ENCODE peak calls at places on chromosomes 1 and 21, in eight cellular contexts. U, W, Y, G, B, Q, D and A are unnamed samples.

GRCh38 chr1:222600274-222600673 is 10.5 kb upstream of the TAF1A start:
- DNase-seq in G (no peak), W (peak; percentile 33), Y (no peak), D (no peak), Q (no peak), U (no peak), B (no peak), A (no peak)

GRCh38 chr1:31905681-31906080 is 32.5 kb downstream of the PTP4A2 start:
- DNase-seq in Q (no peak), G (no peak), U (no peak), Y (no peak), W (no peak), D (no peak), B (no peak), A (no peak)

GRCh38 chr1:111739984-111740765 is 980 bp upstream of the INKA2 start:
- DNase-seq in U (peak; percentile 52), Y (no peak), D (no peak), B (peak; percentile 85), W (peak; percentile 56), Q (peak; percentile 91), G (peak; percentile 60), A (peak; percentile 83)

GRCh38 chr21:37580690-37581089 is 214.1 kb downstream of the DYRK1A start:
- DNase-seq in G (no peak), Q (no peak), W (no peak), D (no peak), Y (no peak), B (no peak), U (no peak), A (no peak)

GRCh38 chr1:40360631-40361030 is 12.9 kb upstream of the SMAP2 start:
- DNase-seq in W (no peak), Y (no peak), D (no peak), Q (no peak), B (no peak), G (no peak), U (no peak), A (no peak)

GRCh38 chr21:34073032-34073748 is at the start of the genes MRPS6 and SLC5A3:
- DNase-seq in B (peak; percentile 88), D (peak; percentile 57), U (peak; percentile 81), G (peak; percentile 62), Y (peak; percentile 67), Q (peak; percentile 89), W (peak; percentile 79), A (peak; percentile 88)

GRCh38 chr1:178810585-178810984 is 60.3 kb downstream of the ANGPTL1 start:
- DNase-seq in Q (no peak), G (no peak), U (no peak), W (no peak), Y (no peak), D (no peak), B (no peak), A (no peak)

GRCh38 chr21:40255665-40256064 is 388.4 kb downstream of the PCP4 start:
- DNase-seq in W (no peak), U (no peak), Q (no peak), D (no peak), B (no peak), G (no peak), Y (no peak), A (no peak)

GRCh38 chr1:14945132-14946010 is 208.2 kb upstream of the TMEM51 start:
- DNase-seq in Q (peak; percentile 83), G (peak; percentile 89), U (peak; percentile 90), Y (no peak), D (no peak), W (peak; percentile 55), B (no peak), A (no peak)

GRCh38 chr1:27604579-27605299 is 795 bp upstream of the AHDC1 start:
- DNase-seq in D (no peak), B (no peak), G (no peak), U (no peak), W (no peak), Y (no peak), Q (no peak), A (no peak)

GRCh38 chr1:28010979-28011378 is 51.2 kb downstream of the XKR8 start:
- DNase-seq in U (peak; percentile 58), D (no peak), Y (no peak), B (no peak), Q (no peak), W (no peak), G (no peak), A (no peak)

GRCh38 chr1:245370175-245370825 is 215.5 kb downstream of the KIF26B start:
- DNase-seq in B (no peak), Q (no peak), D (no peak), U (no peak), G (no peak), Y (no peak), W (no peak), A (no peak)

GRCh38 chr1:64866689-64867088 is 99.7 kb downstream of the JAK1 start:
- DNase-seq in G (no peak), Y (no peak), W (no peak), Q (no peak), D (no peak), B (no peak), U (peak; percentile 43), A (no peak)

GRCh38 chr1:81452693-81453344 is 347.9 kb upstream of the ADGRL2 start:
- DNase-seq in Q (no peak), B (no peak), D (no peak), U (peak; percentile 8), G (peak; percentile 2), Y (no peak), W (no peak), A (no peak)

GRCh38 chr1:3456449-3456963 is 2.0 kb downstream of the ARHGEF16 start:
- DNase-seq in Q (no peak), G (no peak), D (no peak), Y (no peak), W (no peak), B (no peak), U (no peak), A (no peak)

GRCh38 chr1:119713538-119714456 is 2.1 kb downstream of the PHGDH start:
- DNase-seq in U (peak; percentile 24), G (peak; percentile 22), Q (no peak), D (no peak), W (no peak), Y (no peak), B (peak; percentile 45), A (no peak)

GRCh38 chr1:14143777-14144176 is 443.8 kb downstream of the PRDM2 start:
- DNase-seq in Y (no peak), U (no peak), B (no peak), D (no peak), G (no peak), W (no peak), Q (no peak), A (no peak)

GRCh38 chr1:92482404-92482664 is 4.4 kb downstream of the GFI1 start:
- DNase-seq in U (no peak), Y (no peak), W (no peak), B (peak; percentile 45), G (no peak), D (no peak), Q (no peak), A (no peak)

GRCh38 chr1:229440821-229441537 is 7.1 kb upstream of the ACTA1 start:
- DNase-seq in Q (no peak), G (peak; percentile 85), B (no peak), W (no peak), U (peak; percentile 90), D (no peak), Y (no peak), A (no peak)

GRCh38 chr1:198913667-198914066 is 274.8 kb downstream of the PTPRC start:
- DNase-seq in D (no peak), Q (no peak), B (no peak), G (no peak), U (peak; percentile 78), W (no peak), Y (no peak), A (no peak)

GRCh38 chr1:234771642-234772344 is 161.8 kb upstream of the IRF2BP2 start:
- DNase-seq in Q (no peak), G (no peak), Y (no peak), D (no peak), W (no peak), U (no peak), B (no peak), A (peak; percentile 45)

GRCh38 chr1:157781048-157781447 is 4.1 kb upstream of the FCRL2 start:
- DNase-seq in Y (no peak), W (no peak), Q (no peak), U (no peak), G (no peak), D (no peak), B (no peak), A (no peak)

GRCh38 chr1:23619299-23620188 is 60.2 kb upstream of the ID3 start:
- DNase-seq in G (peak; percentile 13), Y (peak; percentile 90), D (peak; percentile 82), Q (no peak), W (peak; percentile 25), U (peak; percentile 13), B (no peak), A (no peak)

GRCh38 chr1:221327954-221328353 is 413.9 kb downstream of the DUSP10 start:
- DNase-seq in Q (no peak), W (no peak), D (no peak), Y (no peak), B (no peak), G (no peak), U (no peak), A (no peak)

GRCh38 chr1:20481158-20481617 is 4.8 kb downstream of the CAMK2N1 start:
- DNase-seq in G (no peak), W (no peak), Q (no peak), Y (no peak), B (no peak), D (no peak), U (peak; percentile 31), A (no peak)

GRCh38 chr21:45433301-45433700 is 28.3 kb downstream of the COL18A1 start:
- DNase-seq in Y (no peak), B (no peak), W (no peak), D (no peak), Q (no peak), G (no peak), U (no peak), A (no peak)
- H3K27ac ChIP-seq in Y (no peak overlapping the region), B (no peak overlapping the region), W (peak overlapping the region; percentile 61), D (no peak overlapping the region), Q (peak overlapping the region; percentile 98), G (peak overlapping the region; percentile 9), U (peak overlapping the region; percentile 62), A (no peak overlapping the region)

GRCh38 chr21:41775152-41775472 is 8.3 kb upstream of the RIPK4 start:
- DNase-seq in Y (no peak), G (no peak), W (no peak), U (no peak), Q (no peak), D (no peak), B (no peak), A (no peak)
- H3K27me3 ChIP-seq in Y (peaks cover 56% of the 10 kb centered on the region), G (peaks cover 34% of the 10 kb centered on the region), W (no peaks in the 10 kb centered on the region), U (peaks cover 76% of the 10 kb centered on the region), Q (no peaks in the 10 kb centered on the region), D (peaks cover 23% of the 10 kb centered on the region), B (peaks cover 56% of the 10 kb centered on the region), A (peaks cover 42% of the 10 kb centered on the region)

DNA sequence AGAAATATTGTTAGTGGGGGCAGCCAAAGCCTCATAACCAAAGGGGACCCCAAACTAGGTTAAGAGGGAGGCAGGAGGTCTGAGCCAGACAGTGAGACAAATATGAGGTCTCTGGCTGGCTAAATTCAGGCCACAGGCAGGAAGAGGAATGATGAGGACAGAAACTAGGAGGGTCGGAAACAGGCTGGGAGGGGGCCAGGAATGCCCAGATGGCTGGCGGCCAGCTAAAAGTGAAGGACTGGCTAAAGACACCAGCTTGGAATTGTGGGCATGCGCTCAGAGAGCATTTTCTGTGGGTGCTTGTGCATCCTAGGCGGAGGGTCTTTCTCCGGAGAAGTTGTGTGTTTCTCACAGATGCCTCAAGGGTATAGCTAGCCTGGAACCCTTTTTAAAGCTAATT is 77.0 kb downstream of the PGM1 start:
- DNase-seq in D (no peak), W (no peak), Q (no peak), G (no peak), U (no peak), B (no peak), Y (no peak), A (no peak)
- H3K27ac ChIP-seq in D (no peak overlapping the region), W (no peak overlapping the region), Q (no peak overlapping the region), G (no peak overlapping the region), U (no peak overlapping the region), B (no peak overlapping the region), Y (no peak overlapping the region), A (peak overlapping the region; percentile 32)

GRCh38 chr1:5311634-5312298 is 657.4 kb downstream of the AJAP1 start:
- DNase-seq in U (no peak), Q (no peak), D (no peak), Y (no peak), B (peak; percentile 59), G (no peak), W (no peak), A (no peak)
- H3K27me3 ChIP-seq in U (no peaks in the 10 kb centered on the region), Q (peaks cover 20% of the 10 kb centered on the region), D (no peaks in the 10 kb centered on the region), Y (no peaks in the 10 kb centered on the region), B (no peaks in the 10 kb centered on the region), G (no peaks in the 10 kb centered on the region), W (no peaks in the 10 kb centered on the region), A (peaks cover 27% of the 10 kb centered on the region)